ENCODE peak calls at places on chromosomes 6 and 20, in five cellular contexts. S is RWPE1, Q is uterus, A is foreskin keratinocyte, F is AG04450. H is an unnamed sample.

GRCh38 chr6:105553174-105553573 is 150.3 kb upstream of the PREP start:
- DNase-seq in F (no peak), S (peak), Q (no peak), A (peak), H (no peak)

GRCh38 chr6:20778917-20779316 is 244.7 kb downstream of the CDKAL1 start:
- DNase-seq in F (no peak), S (no peak), Q (no peak), A (no peak), H (no peak)

GRCh38 chr6:39666706-39667489 is 58.3 kb downstream of the KIF6 start:
- DNase-seq in Q (no peak), F (no peak), S (no peak), A (no peak), H (no peak)

GRCh38 chr6:1215884-1216487 is 95.9 kb upstream of the FOXQ1 start:
- DNase-seq in A (no peak), Q (no peak), F (no peak), S (no peak), H (no peak)

GRCh38 chr6:9482030-9482731 is 932.7 kb downstream of the TFAP2A start:
- DNase-seq in A (peak), S (peak), F (peak), Q (no peak), H (no peak)

GRCh38 chr6:24595910-24596525 is 50.0 kb downstream of the KIAA0319 start:
- DNase-seq in F (no peak), S (no peak), A (no peak), Q (no peak), H (no peak)

GRCh38 chr20:35742741-35743523 is 872 bp upstream of the RBM39 start:
- DNase-seq in Q (no peak), F (no peak), S (no peak), A (no peak), H (no peak)

GRCh38 chr6:74073429-74073828 is 377.4 kb downstream of the CD109 start:
- DNase-seq in S (peak), A (peak), F (no peak), Q (no peak), H (no peak)

GRCh38 chr20:36676701-36677421 is 30.9 kb upstream of the SLA2 start:
- DNase-seq in S (no peak), A (no peak), F (no peak), Q (no peak), H (no peak)

GRCh38 chr20:44896583-44896982 is 11.1 kb downstream of the YWHAB start:
- DNase-seq in A (no peak), F (no peak), S (no peak), Q (no peak), H (no peak)

GRCh38 chr6:170049641-170050491 is 241.0 kb downstream of the DLL1 start:
- DNase-seq in S (no peak), F (peak), Q (peak), A (peak), H (peak)

GRCh38 chr6:28488916-28489365 is 26.7 kb downstream of the GPX6 start:
- DNase-seq in S (no peak), Q (peak), A (peak), F (peak), H (no peak)

GRCh38 chr6:118935331-118935668 is 341 bp upstream of the MCM9 start:
- DNase-seq in Q (no peak), S (no peak), F (no peak), A (no peak), H (no peak)

GRCh38 chr6:52416629-52417151 is 3.5 kb upstream of the EFHC1 start:
- DNase-seq in S (peak), Q (no peak), F (no peak), A (peak), H (no peak)

GRCh38 chr6:155472886-155473285 is 17.2 kb upstream of the NOX3 start:
- DNase-seq in Q (no peak), S (no peak), F (no peak), A (no peak), H (no peak)

GRCh38 chr20:5663396-5663795 is 86.8 kb upstream of the SHLD1 start:
- DNase-seq in S (no peak), A (no peak), F (no peak), Q (no peak), H (no peak)

GRCh38 chr6:151381722-151382121 is 9.6 kb downstream of the ZBTB2 start:
- DNase-seq in F (no peak), S (no peak), Q (no peak), A (no peak), H (no peak)

GRCh38 chr6:1170793-1171192 is 141.1 kb upstream of the FOXQ1 start:
- DNase-seq in F (no peak), S (no peak), Q (no peak), A (no peak), H (no peak)

GRCh38 chr6:7542065-7542877 is 800 bp downstream of the DSP start:
- DNase-seq in F (no peak), A (no peak), Q (no peak), S (no peak), H (no peak)

GRCh38 chr20:1083431-1084080 is 34.8 kb upstream of the PSMF1 start:
- DNase-seq in A (no peak), S (no peak), Q (no peak), F (no peak), H (no peak)

GRCh38 chr6:151413372-151414145 is 22.2 kb upstream of the ZBTB2 start:
- DNase-seq in S (no peak), Q (no peak), F (no peak), A (no peak), H (no peak)

GRCh38 chr6:54846857-54847721 is 518 bp downstream of the FAM83B start:
- DNase-seq in Q (no peak), F (no peak), S (peak), A (no peak), H (no peak)

GRCh38 chr6:31228484-31228883 is 43.4 kb downstream of the HLA-C start:
- DNase-seq in Q (no peak), A (no peak), S (no peak), F (no peak), H (no peak)

GRCh38 chr6:151414641-151415260 is 23.4 kb upstream of the ZBTB2 start:
- DNase-seq in A (no peak), S (no peak), Q (no peak), F (no peak), H (no peak)

GRCh38 chr6:29723666-29724588 is 693 bp downstream of the HLA-F start:
- DNase-seq in S (peak), F (no peak), Q (peak), A (no peak), H (peak)

GRCh38 chr6:117624869-117625481 is 22.7 kb upstream of the GOPC start:
- DNase-seq in F (no peak), A (no peak), S (no peak), Q (no peak), H (no peak)

GRCh38 chr6:167764713-167765479 is 61.8 kb upstream of the AFDN start:
- DNase-seq in F (no peak), S (no peak), A (no peak), Q (no peak), H (no peak)

GRCh38 chr6:63640062-63640461 is 4.5 kb downstream of the PHF3 start:
- DNase-seq in Q (no peak), F (no peak), S (peak), A (peak), H (no peak)

GRCh38 chr6:138007014-138007472 is 100.2 kb downstream of the PERP start:
- DNase-seq in Q (no peak), F (no peak), A (peak), S (peak), H (no peak)

GRCh38 chr6:41214559-41215238 is 13.4 kb upstream of the TREML4 start:
- DNase-seq in F (no peak), A (no peak), S (no peak), Q (no peak), H (no peak)

GRCh38 chr6:57261896-57262295 is 39.8 kb upstream of the RAB23 start:
- DNase-seq in S (no peak), F (no peak), Q (no peak), A (no peak), H (no peak)

GRCh38 chr20:51021067-51022025 is 1.6 kb downstream of the KCNG1 start:
- DNase-seq in F (no peak), Q (no peak), S (no peak), A (no peak), H (no peak)

GRCh38 chr20:52201395-52201794 is 9.8 kb upstream of the ZFP64 start:
- DNase-seq in F (no peak), Q (no peak), A (no peak), S (no peak), H (no peak)

GRCh38 chr20:31838646-31839292 is 6.6 kb downstream of the FOXS1 start:
- DNase-seq in F (no peak), S (no peak), Q (no peak), A (no peak), H (no peak)

GRCh38 chr6:145012039-145012662 is 723.2 kb downstream of the EPM2A start:
- DNase-seq in Q (no peak), S (no peak), F (no peak), A (no peak), H (no peak)

GRCh38 chr6:89313006-89313405 is 2.1 kb downstream of the GABRR2 start:
- DNase-seq in A (no peak), F (peak), S (no peak), Q (no peak), H (no peak)

GRCh38 chr6:156884306-156884705 is 107.1 kb downstream of the ARID1B start:
- DNase-seq in Q (no peak), A (no peak), F (no peak), S (no peak), H (no peak)

GRCh38 chr20:41136336-41136694 is 1.0 kb upstream of the PLCG1 start:
- DNase-seq in A (no peak), Q (no peak), F (no peak), S (peak), H (no peak)

GRCh38 chr6:166504100-166504499 is 82.4 kb downstream of the RAMACL start:
- DNase-seq in A (no peak), S (no peak), F (no peak), Q (no peak), H (no peak)

GRCh38 chr6:166501246-166501645 is 85.2 kb downstream of the RAMACL start:
- DNase-seq in F (no peak), S (no peak), Q (no peak), A (no peak), H (no peak)

GRCh38 chr6:166502453-166502852 is 84.0 kb downstream of the RAMACL start:
- DNase-seq in S (no peak), F (no peak), Q (peak), A (no peak), H (no peak)

GRCh38 chr6:166505133-166505905 is 81.2 kb downstream of the RAMACL start:
- DNase-seq in A (no peak), Q (no peak), S (no peak), F (no peak), H (no peak)

DNA sequence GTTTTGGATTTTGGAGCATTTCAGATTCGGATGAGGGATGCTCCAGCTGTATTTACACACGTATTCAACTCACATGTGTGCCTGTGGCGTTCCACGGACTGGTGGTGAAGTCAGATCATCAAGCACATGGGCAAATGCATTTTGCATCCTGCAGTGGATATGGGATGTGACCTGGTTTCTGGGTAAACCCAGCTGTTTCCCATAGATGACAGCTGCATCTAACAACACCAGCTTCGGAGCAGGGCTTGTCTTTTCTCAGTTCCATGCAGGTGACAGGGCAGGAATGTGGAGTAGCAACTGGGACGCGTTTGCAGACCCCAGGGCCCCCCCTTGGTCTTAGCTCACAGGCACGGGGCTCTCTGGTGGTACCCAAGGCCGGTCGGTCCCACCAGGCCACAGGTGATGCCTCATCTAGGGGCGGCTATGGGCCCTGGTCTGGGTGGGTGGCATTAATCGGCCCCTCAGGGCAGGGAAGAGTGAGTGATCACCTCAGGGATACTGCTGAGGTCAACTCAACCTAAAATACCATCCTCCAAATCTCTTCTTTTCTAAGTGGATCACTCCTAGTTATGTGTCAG is 83.2 kb downstream of the RAMACL start:
- DNase-seq in F (no peak), A (no peak), Q (no peak), S (no peak), H (no peak)
- H3K27ac ChIP-seq in F (no peak), A (no peak), Q (no peak), S (no peak), H (no peak)

GRCh38 chr20:25218109-25218486 is 22.6 kb downstream of the ENTPD6 start:
- DNase-seq in A (no peak), F (no peak), S (no peak), Q (no peak), H (no peak)
- H3K27ac ChIP-seq in A (no peak), F (no peak), S (peak), Q (no peak), H (no peak)

DNA sequence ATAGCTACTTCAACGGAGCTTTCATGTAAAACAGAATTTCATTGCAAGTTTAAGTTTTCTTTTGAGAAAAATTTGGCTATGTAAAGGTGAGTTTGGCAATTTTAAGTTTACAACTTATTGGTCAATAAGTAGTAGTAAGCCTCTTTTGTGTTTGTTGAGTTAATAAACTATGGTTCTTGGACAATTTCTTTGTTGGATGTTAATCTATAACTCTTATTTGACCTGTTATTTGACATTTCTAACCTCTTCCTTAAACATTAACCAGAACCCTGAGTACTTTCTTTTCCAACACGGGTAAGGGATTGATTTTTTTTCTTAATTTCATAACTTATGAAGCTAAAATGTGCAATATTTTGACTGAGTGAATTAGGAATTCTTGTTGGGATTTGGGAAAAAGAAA is 354.4 kb downstream of the PRKN start:
- DNase-seq in Q (no peak), S (no peak), F (no peak), A (no peak), H (no peak)
- H3K27ac ChIP-seq in Q (no peak), S (no peak), F (no peak), A (no peak), H (no peak)

DNA sequence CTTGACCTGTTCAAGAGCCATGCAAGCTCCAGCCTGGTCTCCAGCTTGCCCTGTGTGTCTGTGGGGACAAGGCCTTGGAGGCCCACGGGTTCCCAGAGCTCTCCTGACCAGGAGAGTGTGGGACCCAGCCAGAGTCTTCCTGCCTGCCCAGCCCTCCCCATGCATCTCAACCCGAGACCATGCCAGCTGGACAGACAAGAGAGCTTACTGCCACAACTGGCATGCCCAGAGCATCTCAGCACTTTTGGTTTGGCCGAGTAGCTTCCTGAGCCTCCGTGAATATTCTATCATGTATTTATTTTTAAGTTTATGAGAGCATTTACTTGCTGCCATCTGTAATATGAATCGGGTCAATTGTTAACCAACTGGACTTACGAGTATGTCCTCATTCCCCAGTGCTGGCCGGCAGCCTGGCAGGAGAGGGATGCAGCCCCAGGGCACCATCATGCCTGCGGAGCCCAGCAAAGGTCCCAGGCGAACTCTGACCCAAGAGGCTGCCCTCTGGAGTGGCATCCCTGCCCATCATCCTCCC is 14.9 kb downstream of the IP6K3 start:
- DNase-seq in F (no peak), A (no peak), S (no peak), Q (no peak), H (peak)
- H3K27ac ChIP-seq in F (no peak), A (no peak), S (no peak), Q (no peak), H (peak)

DNA sequence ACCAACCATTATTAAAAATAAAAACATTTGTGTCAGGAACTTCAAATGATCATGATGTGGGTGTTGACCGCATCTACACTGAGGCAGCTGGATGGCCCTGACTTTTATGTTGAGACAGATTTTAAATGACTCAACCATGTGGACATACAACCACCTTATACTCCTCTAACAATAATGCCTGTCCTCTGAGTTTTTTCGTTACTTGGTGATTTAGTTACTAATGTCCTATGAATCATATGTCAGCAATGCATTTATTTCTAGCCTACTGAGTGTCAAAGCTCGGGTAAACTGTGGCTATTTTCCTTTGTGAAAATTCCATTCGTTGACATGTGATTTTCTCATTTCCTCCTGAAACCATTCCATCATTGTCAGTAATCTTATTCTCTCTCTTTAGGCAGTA is 38.9 kb upstream of the NKX2-4 start:
- DNase-seq in A (peak), S (peak), F (no peak), Q (no peak), H (no peak)
- H3K27ac ChIP-seq in A (no peak), S (no peak), F (no peak), Q (no peak), H (no peak)

DNA sequence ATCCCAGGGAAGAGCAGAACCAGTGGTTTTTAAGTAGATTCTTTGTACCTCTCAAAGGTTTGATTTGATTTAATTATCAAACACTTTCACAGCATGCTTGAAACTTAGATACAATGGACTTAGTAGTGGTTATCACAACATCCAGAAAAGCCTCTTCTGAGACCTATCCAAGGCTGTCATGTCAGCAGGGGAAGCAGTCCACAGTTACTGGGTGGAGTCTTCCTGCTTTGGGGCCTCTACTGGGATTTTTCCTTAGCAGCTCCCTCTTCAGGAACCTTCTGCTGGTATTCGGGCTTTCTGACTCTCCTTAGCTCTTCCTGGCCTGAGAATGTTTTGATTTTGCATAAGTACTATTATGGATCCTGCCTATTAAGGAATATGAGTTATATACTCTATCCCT is 36.0 kb downstream of the ARFGEF2 start:
- DNase-seq in S (no peak), Q (no peak), A (no peak), F (no peak), H (no peak)
- H3K27ac ChIP-seq in S (no peak), Q (no peak), A (no peak), F (no peak), H (no peak)

DNA sequence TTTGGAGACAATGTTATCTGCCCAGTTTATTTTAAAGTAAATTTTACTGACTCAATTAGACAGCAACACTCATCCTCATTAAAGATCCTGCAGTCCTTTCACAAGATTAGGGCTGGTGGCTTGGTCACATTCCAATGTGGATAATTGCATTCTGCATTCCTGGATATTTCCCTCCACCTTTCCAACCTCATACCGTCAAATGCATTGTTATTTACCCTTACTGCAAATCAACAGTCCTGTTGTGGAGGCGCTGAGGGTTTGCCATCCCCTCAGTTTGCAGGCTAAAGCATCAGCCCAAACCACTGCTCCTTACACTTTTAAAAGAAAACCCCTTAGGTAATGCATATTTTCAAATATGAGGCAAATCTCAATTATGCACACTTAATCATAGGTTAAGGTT is 5.4 kb downstream of the CITED2 start:
- DNase-seq in A (no peak), S (no peak), Q (no peak), F (no peak), H (no peak)
- H3K27ac ChIP-seq in A (no peak), S (no peak), Q (peak), F (no peak), H (no peak)

H was measured in breast epithelium.